ENCODE peak calls at places on chromosomes 12 and 14, in nine cellular contexts. C is GM06990, D is astrocyte of the spinal cord, Y is mammary epithelial cell, A is AG10803, L is cardiac fibroblast, J is foreskin fibroblast, B is HFF-Myc, K is lung. W is an unnamed sample.

GRCh38 chr14:35046751-35047536 is 872 bp downstream of the FAM177A1 start:
- DNase-seq in C (no peak), K (peak), Y (no peak), A (no peak), B (no peak), L (no peak), D (peak), J (no peak), W (no peak)

GRCh38 chr14:52906141-52906601 is 44.7 kb downstream of the FERMT2 start:
- DNase-seq in B (peak), D (peak), A (peak), K (no peak), C (no peak), Y (peak), J (peak), L (peak), W (no peak)

GRCh38 chr14:64209428-64210165 is 84.6 kb downstream of the ESR2 start:
- DNase-seq in Y (no peak), K (peak), C (peak), J (peak), B (no peak), D (peak), L (peak), A (peak), W (peak)

GRCh38 chr12:58804749-58805148 is 115.6 kb downstream of the LRIG3 start:
- DNase-seq in K (no peak), Y (no peak), B (no peak), D (no peak), L (no peak), J (no peak), C (no peak), A (no peak), W (peak)

GRCh38 chr14:47273939-47274338 is 401.5 kb downstream of the MDGA2 start:
- DNase-seq in B (no peak), C (no peak), D (no peak), Y (no peak), K (no peak), J (no peak), A (no peak), L (no peak), W (no peak)

GRCh38 chr12:105852958-105853357 is 285.8 kb downstream of the NUAK1 start:
- DNase-seq in C (no peak), Y (no peak), A (peak), D (no peak), J (no peak), L (peak), K (no peak), B (no peak), W (no peak)

GRCh38 chr12:100567945-100568344 is 5.5 kb upstream of the GAS2L3 start:
- DNase-seq in B (no peak), A (no peak), D (no peak), L (no peak), C (no peak), K (no peak), J (no peak), Y (no peak), W (no peak)

GRCh38 chr14:46322730-46323425 is 328.7 kb downstream of the RPL10L start:
- DNase-seq in B (no peak), A (no peak), Y (no peak), C (no peak), K (no peak), J (no peak), L (no peak), D (no peak), W (no peak)

GRCh38 chr14:65286443-65286842 is 126.1 kb upstream of the FUT8 start:
- DNase-seq in Y (no peak), A (peak), D (no peak), B (no peak), J (no peak), L (peak), C (no peak), K (no peak), W (peak)

GRCh38 chr12:70774055-70774454 is 136.8 kb upstream of the PTPRB start:
- DNase-seq in B (no peak), L (no peak), D (peak), K (no peak), Y (peak), A (peak), C (no peak), J (peak), W (no peak)

GRCh38 chr14:28774764-28775738 is 8.5 kb downstream of the FOXG1 start:
- DNase-seq in D (no peak), C (no peak), J (no peak), K (no peak), A (no peak), L (no peak), Y (no peak), B (no peak), W (no peak)

GRCh38 chr14:28773917-28774691 is 7.5 kb downstream of the FOXG1 start:
- DNase-seq in C (peak), K (no peak), L (peak), A (peak), J (peak), D (peak), B (no peak), Y (no peak), W (no peak)

GRCh38 chr14:28771168-28771567 is 4.6 kb downstream of the FOXG1 start:
- DNase-seq in D (no peak), Y (no peak), K (no peak), A (no peak), B (no peak), J (no peak), C (no peak), L (no peak), W (no peak)

GRCh38 chr14:28772613-28773012 is 6.0 kb downstream of the FOXG1 start:
- DNase-seq in C (no peak), B (no peak), J (no peak), Y (no peak), K (no peak), L (no peak), A (no peak), D (no peak), W (no peak)

GRCh38 chr14:28773176-28773575 is 6.6 kb downstream of the FOXG1 start:
- DNase-seq in K (no peak), C (no peak), D (no peak), L (no peak), A (no peak), J (no peak), B (no peak), Y (no peak), W (no peak)
- TF ChIP-seq CTCF in K (no peak), C (no peak), D (peak), L (no peak), A (no peak), J (no peak), B (no peak), Y (no peak), W (no peak)

GRCh38 chr12:122028601-122029560 is 7.2 kb downstream of the BCL7A start:
- DNase-seq in D (no peak), L (no peak), A (no peak), C (peak), K (no peak), B (no peak), Y (peak), J (no peak), W (peak)

GRCh38 chr12:122024132-122024785 is 2.6 kb downstream of the BCL7A start:
- DNase-seq in D (no peak), B (no peak), K (no peak), A (no peak), C (no peak), J (no peak), Y (peak), L (no peak), W (peak)

GRCh38 chr12:122028165-122028591 is 6.5 kb downstream of the BCL7A start:
- DNase-seq in C (no peak), K (no peak), A (no peak), Y (peak), L (no peak), D (peak), J (no peak), B (no peak), W (no peak)

GRCh38 chr12:122029620-122030426 is 8.1 kb downstream of the BCL7A start:
- DNase-seq in A (no peak), K (peak), J (no peak), D (no peak), L (no peak), Y (peak), C (no peak), B (no peak), W (no peak)

GRCh38 chr12:122026706-122027328 is 5.1 kb downstream of the BCL7A start:
- DNase-seq in K (no peak), B (no peak), D (no peak), A (no peak), Y (no peak), C (no peak), J (no peak), L (no peak), W (no peak)
- TF ChIP-seq CTCF in K (no peak), B (no peak), D (no peak), A (no peak), Y (peak), C (no peak), J (no peak), L (no peak), W (no peak)

DNA sequence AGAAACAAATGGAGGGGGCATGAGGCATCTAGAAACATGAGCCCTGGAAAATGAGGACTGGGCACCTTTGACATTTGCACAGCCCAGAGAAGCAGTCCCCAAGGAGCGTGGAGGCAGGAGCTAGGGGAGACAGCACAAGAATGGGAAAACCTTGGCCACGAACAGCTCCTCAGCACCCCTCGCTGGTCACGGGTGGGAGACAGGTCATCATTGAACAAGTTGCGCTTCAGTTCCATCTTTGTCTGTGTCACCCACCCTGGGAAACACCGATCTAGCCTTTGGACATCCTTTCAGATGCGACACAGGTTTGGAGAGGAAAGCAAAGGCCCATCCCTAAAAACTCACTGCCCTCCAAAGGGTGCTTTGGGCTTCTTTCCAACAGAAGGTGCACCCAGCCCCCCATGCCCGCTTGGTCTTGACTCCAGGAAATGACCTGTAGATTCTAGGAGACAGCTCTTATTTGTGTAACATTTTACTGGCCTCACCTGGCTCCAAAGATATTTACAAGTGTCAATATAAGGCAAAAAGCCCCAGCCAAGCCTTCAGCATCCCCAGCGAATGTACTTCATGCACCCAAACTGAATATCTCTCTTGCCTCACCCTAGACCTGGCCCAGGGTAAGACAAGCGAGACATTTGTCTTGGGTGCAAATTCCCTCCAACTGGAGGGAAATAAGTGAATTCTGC is 28.8 kb upstream of the CLMN start:
- DNase-seq in D (no peak), J (no peak), B (no peak), C (no peak), A (no peak), L (no peak), Y (no peak), K (no peak), W (no peak)
- TF ChIP-seq CTCF in D (no peak), J (no peak), B (no peak), C (no peak), A (no peak), L (no peak), Y (no peak), K (no peak), W (peak)

GRCh38 chr12:13799574-13799973 is 181.8 kb downstream of the GRIN2B start:
- DNase-seq in C (no peak), L (no peak), D (no peak), J (no peak), K (no peak), A (no peak), B (no peak), Y (no peak), W (no peak)

GRCh38 chr12:13794706-13795105 is 186.7 kb downstream of the GRIN2B start:
- DNase-seq in B (no peak), J (no peak), C (no peak), L (no peak), K (no peak), Y (no peak), D (no peak), A (no peak), W (no peak)

GRCh38 chr12:13801543-13801942 is 179.9 kb downstream of the GRIN2B start:
- DNase-seq in Y (no peak), J (no peak), B (no peak), L (no peak), A (no peak), D (no peak), K (no peak), C (no peak), W (no peak)

GRCh38 chr12:13798162-13798561 is 183.2 kb downstream of the GRIN2B start:
- DNase-seq in C (no peak), D (no peak), Y (no peak), B (no peak), L (no peak), K (no peak), A (no peak), J (no peak), W (no peak)
- TF ChIP-seq CTCF in C (no peak), D (no peak), Y (no peak), B (no peak), L (no peak), K (no peak), A (no peak), J (no peak), W (no peak)

GRCh38 chr12:124379938-124380754 is 85.3 kb downstream of the RFLNA start:
- DNase-seq in J (peak), L (peak), K (no peak), D (peak), A (peak), Y (peak), C (no peak), B (no peak), W (no peak)
- TF ChIP-seq CTCF in J (peak), L (peak), K (no peak), D (peak), A (peak), Y (peak), C (no peak), B (peak), W (no peak)

DNA sequence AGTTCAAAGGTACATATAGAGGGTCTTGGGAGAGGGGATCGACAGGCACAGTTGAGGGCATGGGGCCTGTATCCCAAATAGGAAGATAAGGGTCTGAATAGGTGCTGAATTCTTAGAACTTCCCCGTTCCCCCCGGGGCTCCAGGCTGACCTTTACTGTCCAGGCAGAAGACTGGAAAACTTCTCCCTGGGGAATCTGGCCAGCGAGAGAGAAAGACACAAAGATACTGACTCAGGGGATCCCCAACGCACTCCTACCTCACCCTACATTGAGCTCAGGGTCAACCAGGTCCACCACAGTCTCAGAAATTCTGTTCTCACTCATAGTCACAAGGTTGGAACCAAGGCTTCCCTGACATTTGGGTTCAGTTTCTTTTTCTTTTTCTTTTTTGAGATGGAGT is 46.2 kb downstream of the ACACB start:
- DNase-seq in B (no peak), D (no peak), C (no peak), A (no peak), Y (no peak), L (no peak), K (no peak), J (no peak), W (no peak)
- TF ChIP-seq CTCF in B (no peak), D (no peak), C (no peak), A (no peak), Y (no peak), L (no peak), K (no peak), J (no peak), W (no peak)

GRCh38 chr14:102209224-102209966 is 69.7 kb downstream of the WDR20 start:
- DNase-seq in A (peak), Y (no peak), B (no peak), C (no peak), K (no peak), J (peak), D (no peak), L (peak), W (no peak)
- TF ChIP-seq CTCF in A (peak), Y (peak), B (peak), C (no peak), K (no peak), J (peak), D (peak), L (peak), W (no peak)

GRCh38 chr12:75437564-75437963 is 43.0 kb upstream of the GLIPR1 start:
- DNase-seq in A (peak), B (no peak), L (peak), J (no peak), Y (peak), D (peak), C (no peak), K (no peak), W (no peak)
- TF ChIP-seq CTCF in A (peak), B (peak), L (peak), J (peak), Y (peak), D (peak), C (peak), K (peak), W (no peak)

DNA sequence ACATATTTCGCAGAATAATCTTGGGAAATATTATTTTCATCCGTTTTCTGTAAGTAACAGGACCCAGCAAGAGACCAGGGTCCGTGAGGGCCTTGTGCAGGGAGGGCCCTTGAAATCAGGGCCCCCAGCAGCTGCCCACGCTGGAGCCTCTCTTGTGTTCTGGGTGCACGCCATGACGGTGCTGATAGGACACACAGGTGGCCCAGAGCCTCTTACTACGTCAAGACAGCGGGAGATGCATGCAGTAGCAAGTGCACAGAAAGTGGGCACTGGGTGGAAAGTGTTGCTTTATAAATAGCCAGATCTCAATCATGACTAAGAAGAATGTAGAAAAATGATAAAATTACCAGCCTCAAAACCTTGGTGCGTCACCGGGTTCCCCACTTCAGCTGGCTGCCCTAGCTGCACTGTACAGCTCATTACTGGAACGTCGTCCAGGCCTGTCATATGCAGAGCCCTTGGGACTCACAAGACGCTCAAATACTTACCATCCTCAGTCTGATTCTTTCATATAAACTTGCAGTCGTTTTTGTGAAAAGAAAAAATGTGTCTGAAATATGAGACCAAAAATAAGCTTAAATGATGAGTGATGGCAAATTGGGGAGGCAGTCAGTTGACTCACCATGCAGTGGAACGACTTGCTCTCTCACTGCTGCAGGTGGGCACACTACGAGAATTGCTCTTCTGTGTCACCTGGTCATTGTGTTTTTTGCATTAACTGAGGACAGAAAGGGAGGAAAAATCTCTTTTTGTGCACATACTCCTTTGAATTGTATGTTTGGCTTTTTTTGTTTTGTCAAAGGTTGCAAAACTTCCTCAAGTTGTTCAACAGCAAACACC is 68.2 kb downstream of the DDX51 start:
- DNase-seq in A (no peak), J (no peak), D (no peak), Y (no peak), K (no peak), B (no peak), C (no peak), L (no peak), W (no peak)
- TF ChIP-seq CTCF in A (no peak), J (no peak), D (no peak), Y (no peak), K (no peak), B (no peak), C (no peak), L (no peak), W (no peak)